ENCODE peak calls at places on chromosomes 7 and 10, in nine cellular contexts. Q is hepatocyte, M is A549, T is sigmoid colon, L is HL-60, X is breast epithelium, S is psoas muscle, G is left ventricle myocardium inferior, V is ovary. W is an unnamed sample.

GRCh38 chr7:95718556-95719410 is 53.6 kb upstream of the DYNC1I1 start:
- DNase-seq in Q (no peak), M (peak), T (no peak), L (no peak), X (no peak), S (no peak), G (no peak), V (no peak), W (no peak)

GRCh38 chr7:146874722-146875121 is 758.1 kb downstream of the CNTNAP2 start:
- DNase-seq in Q (no peak), M (no peak), T (no peak), L (no peak), X (no peak), S (no peak), G (no peak), V (no peak), W (no peak)

GRCh38 chr7:122304604-122304975 is at the start of gene FEZF1:
- DNase-seq in Q (peak), M (no peak), T (no peak), L (no peak), X (no peak), S (no peak), G (no peak), V (no peak), W (no peak)

GRCh38 chr10:69425513-69426298 is 9.0 kb upstream of the TACR2 start:
- DNase-seq in Q (peak), M (no peak), T (peak), L (no peak), X (peak), S (no peak), G (no peak), V (no peak), W (no peak)

GRCh38 chr10:11245510-11245909 is 227.8 kb downstream of the CELF2 start:
- DNase-seq in Q (peak), M (no peak), T (no peak), L (no peak), X (no peak), S (no peak), G (no peak), V (no peak), W (no peak)

GRCh38 chr7:91357379-91357778 is 93.1 kb downstream of the FZD1 start:
- DNase-seq in Q (no peak), M (no peak), T (no peak), L (no peak), X (no peak), S (no peak), G (no peak), V (no peak), W (no peak)

GRCh38 chr10:4868357-4868657 is 42.3 kb downstream of the AKR1E2 start:
- DNase-seq in Q (no peak), M (no peak), T (no peak), L (no peak), X (no peak), S (no peak), G (no peak), V (no peak), W (no peak)

GRCh38 chr10:33015798-33016547 is 57.9 kb upstream of the ITGB1 start:
- DNase-seq in Q (no peak), M (no peak), T (no peak), L (no peak), X (no peak), S (no peak), G (no peak), V (no peak), W (no peak)

GRCh38 chr10:48727866-48728265 is 43.2 kb downstream of the WDFY4 start:
- DNase-seq in Q (no peak), M (no peak), T (no peak), L (no peak), X (no peak), S (no peak), G (no peak), V (no peak), W (no peak)

GRCh38 chr7:100087055-100087750 is 1.6 kb upstream of the COPS6 start:
- DNase-seq in Q (peak), M (no peak), T (no peak), L (no peak), X (no peak), S (no peak), G (no peak), V (no peak), W (no peak)

GRCh38 chr7:83643754-83644153 is 5.2 kb downstream of the SEMA3E start:
- DNase-seq in Q (no peak), M (no peak), T (no peak), L (no peak), X (no peak), S (no peak), G (no peak), V (no peak), W (no peak)

GRCh38 chr10:24205846-24206245 is 3.1 kb upstream of the KIAA1217 start:
- DNase-seq in Q (no peak), M (no peak), T (no peak), L (no peak), X (no peak), S (no peak), G (no peak), V (no peak), W (no peak)

GRCh38 chr7:37354661-37355131 is 94.0 kb downstream of the ELMO1 start:
- DNase-seq in Q (peak), M (no peak), T (peak), L (peak), X (no peak), S (peak), G (peak), V (peak), W (peak)

GRCh38 chr10:11113156-11113555 is 95.5 kb downstream of the CELF2 start:
- DNase-seq in Q (no peak), M (no peak), T (no peak), L (peak), X (no peak), S (no peak), G (no peak), V (no peak), W (no peak)

GRCh38 chr7:117673367-117673766 is 193.5 kb downstream of the CFTR start:
- DNase-seq in Q (peak), M (no peak), T (no peak), L (no peak), X (no peak), S (no peak), G (peak), V (no peak), W (peak)

GRCh38 chr7:17406756-17407155 is 108.3 kb downstream of the AHR start:
- DNase-seq in Q (no peak), M (no peak), T (no peak), L (no peak), X (no peak), S (no peak), G (no peak), V (no peak), W (no peak)

DNA sequence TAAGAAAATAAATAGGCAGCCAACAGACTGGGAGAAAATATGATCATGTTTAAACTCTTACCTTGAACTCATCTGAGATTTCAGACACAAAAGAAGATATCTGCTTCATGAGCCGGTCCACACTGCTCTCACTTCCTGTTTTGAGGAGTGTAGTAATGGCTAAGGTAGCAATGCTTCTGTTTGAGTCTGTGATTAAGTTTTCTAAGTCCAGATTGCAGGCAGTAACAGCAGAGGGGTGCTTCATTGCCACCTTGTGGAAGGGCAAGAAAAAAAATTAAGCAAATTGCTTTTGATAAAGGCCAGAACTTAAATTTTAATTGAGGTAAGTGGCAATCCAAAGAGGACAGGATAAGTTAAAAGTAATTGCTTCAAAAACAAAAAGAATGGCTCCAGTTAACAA is 69.1 kb downstream of the MEST start:
- DNase-seq in Q (peak), M (peak), T (no peak), L (peak), X (no peak), S (no peak), G (no peak), V (no peak), W (no peak)
- TF ChIP-seq CTCF in Q (peak), M (peak), T (no peak), L (no peak), X (no peak), S (peak), G (no peak), V (no peak), W (no peak)

GRCh38 chr10:111430070-111430469 is 353.2 kb downstream of the ADRA2A start:
- DNase-seq in Q (no peak), M (no peak), T (no peak), L (no peak), X (no peak), S (no peak), G (no peak), V (no peak), W (no peak)
- H3K27ac ChIP-seq in Q (no peak), M (no peak), T (no peak), L (no peak), X (no peak), S (no peak), G (no peak), V (no peak), W (no peak)

DNA sequence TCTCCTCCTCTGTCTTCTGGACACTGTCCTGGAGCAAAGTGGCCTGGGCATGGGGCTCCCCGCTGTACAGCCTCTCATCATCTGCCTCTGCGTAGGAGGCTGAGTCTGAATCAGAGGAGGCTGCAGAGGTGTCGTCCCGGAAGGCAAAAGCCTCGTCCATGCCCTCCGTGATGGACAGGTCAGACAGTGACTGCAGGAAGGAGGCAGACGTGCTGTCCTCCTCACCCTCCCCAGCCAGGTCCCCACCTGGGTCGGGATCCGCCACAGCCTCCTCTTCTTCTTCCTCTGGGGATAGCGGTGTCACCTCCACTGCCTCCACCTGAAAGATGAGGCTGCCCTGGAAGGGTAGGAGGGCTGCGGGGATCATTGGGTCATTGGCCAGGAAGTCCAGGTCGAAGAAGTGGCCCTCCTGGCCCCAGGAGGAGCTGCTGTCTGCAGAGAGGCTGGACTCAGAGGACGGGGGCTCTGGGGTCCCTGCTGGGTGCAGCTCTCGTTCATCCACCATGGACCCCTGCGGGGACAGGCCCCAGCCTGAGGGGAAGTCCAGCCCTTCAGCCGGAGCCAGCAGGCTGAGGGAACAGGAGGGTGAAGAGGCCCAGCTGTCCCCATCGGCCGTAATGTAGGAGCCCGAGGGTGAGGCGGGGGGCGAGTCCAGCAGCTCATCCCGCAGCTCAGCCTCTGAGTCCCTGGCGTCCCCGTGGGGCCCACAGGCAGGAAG is 3.7 kb downstream of the NACAD start:
- DNase-seq in Q (no peak), M (no peak), T (peak), L (no peak), X (no peak), S (peak), G (no peak), V (no peak), W (no peak)
- TF ChIP-seq CTCF in Q (no peak), M (no peak), T (no peak), L (no peak), X (no peak), S (no peak), G (no peak), V (no peak), W (no peak)

GRCh38 chr7:116426428-116427156 is 72.9 kb upstream of the CAV2 start:
- DNase-seq in Q (peak), M (peak), T (no peak), L (no peak), X (no peak), S (no peak), G (no peak), V (no peak), W (no peak)
- H3K27ac ChIP-seq in Q (peak), M (peak), T (peak), L (no peak), X (no peak), S (peak), G (peak), V (no peak), W (no peak)

GRCh38 chr10:113453351-113453750 is 99.5 kb upstream of the HABP2 start:
- DNase-seq in Q (no peak), M (no peak), T (no peak), L (no peak), X (no peak), S (no peak), G (no peak), V (no peak), W (no peak)

GRCh38 chr10:113452146-113452545 is 100.7 kb upstream of the HABP2 start:
- DNase-seq in Q (no peak), M (no peak), T (no peak), L (no peak), X (no peak), S (no peak), G (no peak), V (no peak), W (no peak)

GRCh38 chr10:113456741-113457140 is 96.1 kb upstream of the HABP2 start:
- DNase-seq in Q (no peak), M (no peak), T (no peak), L (no peak), X (no peak), S (no peak), G (no peak), V (no peak), W (no peak)

GRCh38 chr10:113457408-113457807 is 95.4 kb upstream of the HABP2 start:
- DNase-seq in Q (no peak), M (no peak), T (no peak), L (no peak), X (no peak), S (no peak), G (no peak), V (no peak), W (no peak)

DNA sequence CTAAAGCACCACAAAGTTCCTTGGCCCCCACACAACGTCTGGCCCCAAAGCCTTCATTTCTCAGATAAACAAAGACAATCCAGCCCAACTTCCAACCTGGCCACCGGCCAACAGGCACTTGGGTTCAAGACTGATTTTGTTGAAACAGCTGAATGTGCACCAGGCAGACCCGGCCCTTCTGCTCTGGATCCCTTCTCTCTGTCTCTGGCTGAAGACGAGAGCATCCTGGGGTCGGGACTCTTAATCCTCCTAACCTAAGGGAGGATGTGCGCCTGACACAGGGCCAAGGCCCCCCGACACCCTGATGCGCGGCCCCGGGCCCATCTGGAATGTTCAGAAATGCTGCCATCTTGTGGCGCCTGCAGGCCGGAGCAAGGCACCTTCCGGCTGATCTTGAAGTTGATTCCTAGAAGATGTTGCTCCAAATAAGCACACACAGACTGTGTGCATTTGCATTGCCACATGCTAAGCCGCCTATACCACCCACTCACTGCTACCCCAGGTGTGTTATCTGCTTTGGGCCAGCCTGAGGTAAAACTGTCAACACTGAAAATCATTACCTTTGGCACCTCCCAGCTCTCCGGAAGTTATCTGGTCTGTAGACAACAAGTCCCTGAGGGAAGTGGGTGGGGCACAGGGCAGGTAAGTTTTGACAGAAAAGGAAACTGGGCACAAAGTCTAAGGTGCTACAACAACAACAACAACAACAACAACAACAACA is 98.4 kb upstream of the HABP2 start:
- DNase-seq in Q (peak), M (peak), T (peak), L (peak), X (no peak), S (peak), G (peak), V (peak), W (peak)
- TF ChIP-seq CTCF in Q (peak), M (peak), T (peak), L (peak), X (peak), S (peak), G (peak), V (no peak), W (peak)

DNA sequence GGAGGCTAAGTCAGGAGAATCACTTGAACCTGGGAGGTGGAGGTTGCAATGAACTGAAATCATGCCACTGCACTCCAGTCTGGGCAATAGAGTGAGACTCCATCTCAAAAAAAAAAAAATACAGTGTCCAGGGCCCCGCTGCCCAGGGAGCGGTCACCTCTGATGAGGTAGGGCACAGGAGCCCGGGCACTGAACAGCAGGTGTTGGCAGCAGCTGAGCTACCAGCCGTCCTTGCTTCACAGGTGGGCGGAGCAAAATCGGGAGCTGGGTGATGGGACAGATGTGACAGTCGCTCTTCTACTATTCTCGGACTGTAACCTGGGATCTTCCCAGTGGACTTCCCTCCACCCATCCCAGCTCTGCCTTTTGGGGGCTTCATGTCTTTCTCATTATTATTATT is 49.4 kb downstream of the GTF2IRD1 start:
- DNase-seq in Q (no peak), M (no peak), T (no peak), L (no peak), X (no peak), S (no peak), G (no peak), V (no peak), W (no peak)
- H3K27ac ChIP-seq in Q (no peak), M (no peak), T (peak), L (no peak), X (peak), S (peak), G (peak), V (no peak), W (no peak)

DNA sequence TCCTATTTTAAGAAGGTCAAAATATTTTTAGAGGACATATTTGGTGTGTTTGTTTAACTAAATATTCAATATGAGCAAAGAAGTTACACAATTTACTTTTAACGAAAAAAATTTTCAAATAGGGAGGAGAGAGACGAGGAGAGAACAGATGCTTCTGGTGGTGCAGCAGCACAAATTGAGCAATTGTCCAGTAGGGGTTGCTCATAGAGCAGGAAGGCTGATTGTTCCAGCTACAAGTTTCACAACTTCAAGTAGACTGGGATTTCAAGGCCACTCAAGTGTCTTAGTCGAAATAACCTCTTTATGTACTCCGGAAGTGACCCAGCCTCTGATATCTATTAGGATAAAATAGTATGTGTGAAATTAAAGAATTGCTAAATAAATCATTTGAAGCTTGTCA is 197.9 kb downstream of the HDAC9 start:
- DNase-seq in Q (peak), M (no peak), T (peak), L (no peak), X (no peak), S (no peak), G (no peak), V (no peak), W (no peak)
- TF ChIP-seq CTCF in Q (peak), M (no peak), T (peak), L (no peak), X (peak), S (peak), G (peak), V (no peak), W (peak)

GRCh38 chr7:94400022-94400421 is 5.3 kb downstream of the COL1A2 start:
- DNase-seq in Q (no peak), M (no peak), T (no peak), L (no peak), X (no peak), S (no peak), G (no peak), V (no peak), W (no peak)

GRCh38 chr7:94396044-94396443 is 1.3 kb downstream of the COL1A2 start:
- DNase-seq in Q (peak), M (no peak), T (no peak), L (no peak), X (no peak), S (no peak), G (no peak), V (no peak), W (no peak)

GRCh38 chr7:94396606-94397005 is 1.9 kb downstream of the COL1A2 start:
- DNase-seq in Q (no peak), M (no peak), T (no peak), L (no peak), X (no peak), S (no peak), G (no peak), V (no peak), W (no peak)

GRCh38 chr7:94395141-94396041 is 696 bp downstream of the COL1A2 start:
- DNase-seq in Q (peak), M (peak), T (peak), L (peak), X (no peak), S (no peak), G (no peak), V (peak), W (no peak)

DNA sequence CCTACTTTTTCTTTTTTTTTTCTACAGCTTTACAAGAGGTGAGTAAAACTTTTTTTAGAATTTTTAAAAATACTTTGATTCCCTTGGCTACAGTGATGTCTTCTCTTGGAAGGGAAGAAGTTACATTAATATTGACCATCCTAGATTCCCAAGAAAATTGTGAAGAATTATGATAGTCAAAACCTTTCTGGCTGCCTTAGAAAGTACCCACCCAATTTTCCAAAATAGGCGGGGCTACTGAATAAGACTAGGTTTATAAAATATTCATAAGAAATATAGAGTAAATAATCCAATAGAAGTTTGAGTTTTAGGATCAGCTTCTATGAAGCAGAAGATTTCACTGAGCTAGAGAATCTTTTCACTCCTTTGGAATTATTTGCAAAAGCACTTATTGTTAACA is 3.0 kb downstream of the COL1A2 start:
- DNase-seq in Q (no peak), M (no peak), T (no peak), L (no peak), X (no peak), S (no peak), G (no peak), V (no peak), W (no peak)
- H3K27ac ChIP-seq in Q (peak), M (no peak), T (peak), L (no peak), X (no peak), S (no peak), G (no peak), V (no peak), W (no peak)

DNA sequence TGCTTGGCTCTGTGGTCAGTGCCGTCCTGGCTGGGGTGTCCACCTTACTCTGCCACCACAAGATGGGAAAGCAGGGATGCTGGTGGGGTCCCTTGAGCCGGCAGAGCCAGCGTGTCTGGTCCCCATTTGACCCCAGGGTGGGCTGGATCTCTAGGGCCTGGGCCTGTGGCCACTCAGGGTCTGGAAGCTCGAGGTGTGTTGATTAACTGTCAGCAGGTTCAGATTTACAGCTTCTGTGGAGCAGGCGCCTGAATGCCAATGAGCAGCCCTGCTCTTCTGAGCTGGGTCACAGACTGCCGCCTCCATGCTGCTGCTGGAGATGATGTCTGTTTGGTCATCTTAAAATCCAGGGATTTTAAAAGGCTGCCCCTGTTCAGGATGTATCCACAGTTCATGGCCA is 11.3 kb upstream of the DPYSL4 start:
- DNase-seq in Q (no peak), M (no peak), T (no peak), L (no peak), X (no peak), S (peak), G (no peak), V (no peak), W (no peak)
- TF ChIP-seq CTCF in Q (no peak), M (no peak), T (no peak), L (no peak), X (no peak), S (no peak), G (no peak), V (no peak), W (no peak)

W was measured in dorsolateral prefrontal cortex.